ENCODE peak calls at places on chromosomes 7 and 10, in four cellular contexts. M, R, V and I are unnamed samples.

GRCh38 chr10:52194188-52194587 is 119.9 kb upstream of the DKK1 start:
- DNase-seq in M (no peak), R (no peak), V (no peak), I (no peak)

GRCh38 chr10:33229944-33230267 is 104.6 kb downstream of the NRP1 start:
- DNase-seq in M (no peak), R (no peak), V (no peak), I (no peak)

GRCh38 chr10:132517951-132518521 is 19.6 kb upstream of the INPP5A start:
- DNase-seq in M (no peak), R (peak), V (no peak), I (no peak)

GRCh38 chr10:61841338-61841875 is 60.1 kb upstream of the ARID5B start:
- DNase-seq in M (no peak), R (no peak), V (no peak), I (no peak)

GRCh38 chr7:42677751-42678231 is 234.1 kb downstream of the C7orf25 start:
- DNase-seq in M (peak), R (no peak), V (no peak), I (no peak)

GRCh38 chr10:77391605-77392235 is 245.9 kb downstream of the KCNMA1 start:
- DNase-seq in M (peak), R (peak), V (peak), I (peak)

GRCh38 chr7:134605978-134606923 is 40.4 kb upstream of the BPGM start:
- DNase-seq in M (peak), R (peak), V (peak), I (peak)

GRCh38 chr7:51428226-51428887 is 111.7 kb upstream of the COBL start:
- DNase-seq in M (no peak), R (no peak), V (no peak), I (peak)

GRCh38 chr7:107506683-107507339 is 37.0 kb downstream of the GPR22 start:
- DNase-seq in M (peak), R (peak), V (peak), I (no peak)

GRCh38 chr10:36118289-36118688 is 476.2 kb upstream of the FZD8 start:
- DNase-seq in M (no peak), R (no peak), V (no peak), I (no peak)

GRCh38 chr10:14126697-14127440 is 203.9 kb downstream of the FRMD4A start:
- DNase-seq in M (peak), R (no peak), V (no peak), I (no peak)

GRCh38 chr7:16774986-16775385 is 21.4 kb downstream of the TSPAN13 start:
- DNase-seq in M (no peak), R (no peak), V (no peak), I (no peak)

GRCh38 chr7:129332354-129333056 is 101.7 kb upstream of the STRIP2 start:
- DNase-seq in M (peak), R (no peak), V (no peak), I (no peak)

GRCh38 chr7:152528612-152529011 is 92.8 kb upstream of the KMT2C start:
- DNase-seq in M (no peak), R (no peak), V (peak), I (no peak)

GRCh38 chr7:128886391-128887168 is 23.9 kb downstream of the ATP6V1F start:
- DNase-seq in M (no peak), R (no peak), V (no peak), I (no peak)

GRCh38 chr7:39069886-39070881 is 92.5 kb downstream of the POU6F2 start:
- DNase-seq in M (no peak), R (no peak), V (no peak), I (peak)

GRCh38 chr10:4291995-4292394 is 507.0 kb upstream of the KLF6 start:
- DNase-seq in M (no peak), R (no peak), V (no peak), I (no peak)

GRCh38 chr7:137873524-137873923 is 26.8 kb upstream of the DGKI start:
- DNase-seq in M (peak), R (no peak), V (no peak), I (no peak)

GRCh38 chr7:1457949-1458675 is 1.2 kb downstream of the MICALL2 start:
- DNase-seq in M (no peak), R (no peak), V (no peak), I (no peak)

GRCh38 chr10:125407000-125407502 is 246.7 kb upstream of the CTBP2 start:
- DNase-seq in M (peak), R (no peak), V (no peak), I (no peak)

GRCh38 chr10:125811251-125811650 is 11.8 kb downstream of the UROS start:
- DNase-seq in M (no peak), R (no peak), V (peak), I (peak)

GRCh38 chr10:132547421-132547861 is 9.9 kb downstream of the INPP5A start:
- DNase-seq in M (no peak), R (no peak), V (no peak), I (no peak)

GRCh38 chr10:43203491-43204393 is 63.1 kb downstream of the RASGEF1A start:
- DNase-seq in M (no peak), R (peak), V (peak), I (peak)

GRCh38 chr7:74544706-74545469 is 91.2 kb downstream of the GTF2IRD1 start:
- DNase-seq in M (peak), R (peak), V (peak), I (peak)